ENCODE peak calls at places on chromosome X, in four cellular contexts. U, A, V and F are unnamed samples. For H3K4me1, the result is how much of the 10 kb centered on the place peaks cover.

GRCh38 chrX:81378550-81378949 is 176.6 kb downstream of the SH3BGRL start:
- DNase-seq in A (no peak), U (no peak), V (no peak), F (no peak)

GRCh38 chrX:80879143-80879542 is 69.5 kb upstream of the BRWD3 start:
- DNase-seq in A (peak), V (no peak), U (no peak), F (no peak)

GRCh38 chrX:38563006-38563405 is 1.7 kb downstream of the TSPAN7 start:
- DNase-seq in U (no peak), A (no peak), V (peak), F (no peak)

GRCh38 chrX:1487401-1487800 is 34.7 kb upstream of the ASMTL start:
- DNase-seq in A (no peak), V (no peak), U (peak), F (peak)

GRCh38 chrX:117839544-117839943 is 277.1 kb downstream of the KLHL13 start:
- DNase-seq in U (no peak), A (no peak), V (no peak), F (no peak)

GRCh38 chrX:47749185-47749967 is 87.3 kb upstream of the ZNF81 start:
- DNase-seq in V (no peak), A (peak), U (no peak), F (no peak)

GRCh38 chrX:53456254-53456653 is 22.1 kb upstream of the HSD17B10 start:
- DNase-seq in U (no peak), V (no peak), A (no peak), F (no peak)

GRCh38 chrX:87525771-87526229 is 8.2 kb downstream of the KLHL4 start:
- DNase-seq in A (no peak), U (no peak), V (no peak), F (no peak)

GRCh38 chrX:136646602-136647239 is 1.2 kb upstream of the CD40LG start:
- DNase-seq in U (no peak), V (no peak), A (no peak), F (no peak)

GRCh38 chrX:47370278-47370677 is at the start of gene ZNF157:
- DNase-seq in U (no peak), A (no peak), V (no peak), F (no peak)

GRCh38 chrX:112941209-112941788 is 100.7 kb upstream of the AMOT start:
- DNase-seq in A (no peak), U (no peak), V (no peak), F (no peak)

GRCh38 chrX:71118985-71119535 is 664 bp downstream of the MED12 start:
- DNase-seq in U (no peak), V (no peak), A (no peak), F (no peak)

GRCh38 chrX:136130931-136131843 is 16.1 kb upstream of the FHL1 start:
- DNase-seq in A (no peak), U (no peak), V (peak), F (no peak)

GRCh38 chrX:78839711-78840110 is 92.2 kb downstream of the LPAR4 start:
- DNase-seq in U (no peak), A (no peak), V (no peak), F (no peak)

GRCh38 chrX:38804481-38805293 is 3.4 kb downstream of the MID1IP1 start:
- DNase-seq in U (peak), V (no peak), A (peak), F (no peak)

DNA sequence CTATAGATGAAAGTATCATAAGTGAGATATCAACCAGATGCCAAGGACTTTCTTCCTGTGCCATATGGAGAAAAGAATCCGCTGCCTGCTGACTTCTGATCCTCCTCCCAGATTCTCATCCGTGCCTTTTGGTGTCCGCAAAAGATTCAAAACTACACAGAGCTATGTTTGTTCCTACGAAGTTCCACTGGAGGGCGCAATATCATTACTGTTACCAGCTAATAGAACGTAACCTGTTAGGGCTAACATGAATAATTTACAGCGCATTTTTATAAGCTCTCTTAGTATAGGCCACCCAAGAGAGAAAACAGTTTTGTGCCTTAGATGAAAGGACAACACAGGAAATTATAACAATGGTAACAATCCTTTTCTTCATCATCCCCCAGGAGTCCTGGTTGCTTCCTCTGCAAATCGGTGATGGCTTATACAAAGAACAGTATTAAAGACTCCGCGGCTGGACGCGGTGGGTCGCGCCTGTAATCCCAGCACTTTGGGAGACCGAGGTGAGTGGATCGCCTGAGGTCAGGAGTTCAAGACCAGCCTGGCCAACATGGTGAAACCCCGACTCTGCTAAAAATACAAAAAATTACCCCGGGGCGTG is 22.8 kb upstream of the CENPVL3 start:
- DNase-seq in A (no peak), U (no peak), V (peak), F (no peak)
- H3K4me3 ChIP-seq in A (no peak), U (no peak), V (no peak), F (no peak)

DNA sequence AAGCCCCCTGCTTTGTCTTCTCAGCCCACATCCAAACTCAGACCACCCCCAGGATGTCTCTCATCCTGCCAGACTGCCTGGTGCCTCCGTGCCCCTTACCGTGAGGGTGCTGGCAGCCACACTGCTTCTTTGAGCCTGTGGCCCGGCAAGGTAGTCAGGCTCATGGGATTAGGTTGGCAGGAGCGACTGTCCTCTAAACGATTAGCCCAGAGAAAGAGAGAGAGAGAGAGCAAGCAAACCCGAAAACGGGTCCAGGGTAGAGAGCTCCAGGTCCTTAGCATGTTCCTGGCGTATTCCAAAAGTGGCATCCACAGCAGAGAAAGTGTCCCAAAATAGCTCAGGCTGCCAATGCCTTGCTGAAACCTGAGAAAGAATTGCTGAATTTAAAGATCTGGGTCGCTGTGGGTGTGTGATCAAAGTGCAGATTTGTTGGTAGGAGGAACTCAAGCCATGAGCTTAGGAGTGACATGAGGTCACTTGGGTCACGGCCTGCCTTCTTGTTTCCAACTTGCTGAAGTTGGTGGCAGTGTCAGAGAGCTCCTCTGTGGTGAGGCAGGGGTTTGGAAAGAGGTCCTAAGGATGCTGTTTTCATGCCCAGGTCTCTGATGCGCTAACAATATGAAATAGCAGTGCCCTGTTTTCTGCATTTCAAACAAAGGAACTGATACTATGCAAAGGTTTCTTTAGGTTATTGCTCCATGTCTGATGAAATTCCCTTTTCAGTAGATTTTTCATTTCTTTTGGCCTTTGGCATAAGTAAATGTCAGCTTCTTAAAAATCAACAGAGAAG is 81.6 kb downstream of the RTL9 start:
- DNase-seq in V (no peak), U (no peak), A (no peak), F (no peak)
- H3K27ac ChIP-seq in V (no peak), U (no peak), A (no peak), F (no peak)

GRCh38 chrX:18542131-18542530 is 116.7 kb downstream of the CDKL5 start:
- DNase-seq in V (no peak), U (no peak), A (no peak), F (no peak)

GRCh38 chrX:18542897-18543296 is 117.5 kb downstream of the CDKL5 start:
- DNase-seq in V (no peak), U (no peak), A (no peak), F (peak)

GRCh38 chrX:18545771-18546170 is 120.4 kb downstream of the CDKL5 start:
- DNase-seq in U (no peak), A (no peak), V (peak), F (no peak)

GRCh38 chrX:18548996-18549395 is 122.9 kb downstream of the RS1 start:
- DNase-seq in U (no peak), V (no peak), A (no peak), F (no peak)

GRCh38 chrX:18543738-18544137 is 118.3 kb downstream of the CDKL5 start:
- DNase-seq in A (no peak), U (no peak), V (no peak), F (no peak)
- H3K4me1 ChIP-seq in A (under half), U (under half), V (under half), F (under half)

DNA sequence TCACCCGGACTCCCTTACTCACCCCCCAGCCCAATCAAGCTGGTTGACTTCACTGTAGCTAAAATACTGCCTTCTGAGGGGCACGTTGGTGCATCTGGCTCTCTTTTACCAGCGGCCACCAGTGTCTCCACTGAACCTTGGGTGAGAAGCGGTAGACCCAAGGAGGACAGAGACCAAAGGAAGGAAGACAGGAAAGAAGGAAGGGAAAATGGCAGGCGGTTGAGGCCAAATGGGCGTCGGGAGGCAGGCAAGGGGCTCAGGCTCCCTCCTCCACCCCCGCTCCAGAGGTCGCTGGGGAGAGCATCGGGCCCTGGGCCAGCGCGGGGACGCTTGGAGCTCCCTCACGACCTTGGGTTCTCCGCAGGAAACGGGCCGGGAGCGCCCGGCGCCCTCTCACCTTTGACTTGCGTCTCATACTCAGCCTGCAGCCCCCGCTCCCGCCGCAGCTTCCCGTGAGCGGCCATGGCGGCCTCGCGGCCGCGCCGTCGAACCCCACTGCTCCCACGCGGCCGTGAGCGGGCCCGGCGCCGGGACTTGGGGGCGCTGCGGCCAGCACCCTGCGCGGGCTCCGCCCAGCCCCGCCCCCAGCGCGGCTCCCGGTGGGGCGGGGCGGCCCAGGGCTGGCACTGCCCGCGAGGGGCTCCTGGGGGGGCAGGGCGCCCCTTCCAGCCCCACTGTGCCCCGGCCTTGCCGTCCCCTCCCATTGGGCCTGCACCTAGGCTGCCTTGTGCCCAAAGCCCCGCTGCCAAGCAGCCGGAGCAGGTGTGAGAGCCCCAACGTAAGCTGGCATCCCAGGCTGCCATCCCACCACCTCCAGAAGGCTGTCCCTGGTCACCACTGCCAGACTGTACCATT is at the start of gene ARHGAP4:
- DNase-seq in U (no peak), A (no peak), V (no peak), F (no peak)
- H3K4me3 ChIP-seq in U (peak), A (no peak), V (peak), F (peak)